ENCODE peak calls at places on chromosomes 16 and 17, in four cellular contexts. M is occipital lobe; I is HT1080; O is stimulated activated CD8-positive, alpha-beta memory T cell treated with anti-CD3 and anti-CD28 coated beads, Interleukin-4, amount 100 ng/mL, for 4 hours. S is an unnamed sample.
A peak's percentile ranks its signal among the peaks of the same experiment; 100 is the strongest.

GRCh38 chr16:4574919-4575705 is 19.0 kb downstream of the C16orf96 start:
- DNase-seq in M (no peak), I (no peak), O (no peak), S (no peak)

GRCh38 chr16:11583889-11584565 is 2.7 kb downstream of the LITAF start:
- DNase-seq in M (no peak), I (no peak), O (no peak), S (no peak)

GRCh38 chr17:2853722-2854580 is 57.7 kb downstream of the RAP1GAP2 start:
- DNase-seq in M (no peak), I (no peak), O (no peak), S (peak; percentile 31)

GRCh38 chr17:77737442-77738265 is 220.8 kb upstream of the TNRC6C start:
- DNase-seq in M (no peak), I (no peak), O (no peak), S (no peak)

GRCh38 chr16:69712914-69713581 is 13.3 kb downstream of the NQO1 start:
- DNase-seq in M (no peak), I (no peak), O (no peak), S (no peak)

GRCh38 chr16:11666108-11667055 is 1.9 kb upstream of the SNN start:
- DNase-seq in M (no peak), I (no peak), O (no peak), S (peak; percentile 28)

GRCh38 chr17:1180958-1181768 is 1.4 kb upstream of the ABR start:
- DNase-seq in M (peak; percentile 75), I (no peak), O (no peak), S (no peak)

GRCh38 chr16:53632526-53632925 is 71.1 kb downstream of the RPGRIP1L start:
- DNase-seq in M (no peak), I (no peak), O (no peak), S (no peak)

GRCh38 chr17:39676198-39676819 is 8.1 kb downstream of the PNMT start:
- DNase-seq in M (peak; percentile 70), I (no peak), O (no peak), S (peak; percentile 49)